ENCODE peak calls at places on chromosomes 3 and 15, in seven cellular contexts. J, T, U, A, R, B and Z are unnamed samples.

GRCh38 chr3:114057011-114057347 is 442 bp downstream of the QTRT2 start:
- DNase-seq in J (no peak), T (no peak), U (no peak), A (no peak), R (no peak), B (no peak), Z (no peak)

GRCh38 chr3:8853081-8853480 is 83.7 kb upstream of the OXTR start:
- DNase-seq in J (no peak), T (no peak), U (no peak), A (no peak), R (no peak), B (no peak), Z (no peak)

GRCh38 chr3:183584246-183584913 is 28.9 kb upstream of the KLHL6 start:
- DNase-seq in J (no peak), T (peak; percentile 66), U (no peak), A (no peak), R (no peak), B (no peak), Z (no peak)

GRCh38 chr3:12716605-12717121 is 42.4 kb downstream of the TMEM40 start:
- DNase-seq in J (no peak), T (no peak), U (no peak), A (no peak), R (no peak), B (no peak), Z (no peak)

GRCh38 chr3:102400766-102401165 is 34.0 kb upstream of the ZPLD1 start:
- DNase-seq in J (no peak), T (no peak), U (peak; percentile 94), A (no peak), R (no peak), B (no peak), Z (no peak)

GRCh38 chr3:63932509-63933212 is 20.5 kb upstream of the SCAANT1 start:
- DNase-seq in J (no peak), T (no peak), U (no peak), A (no peak), R (no peak), B (no peak), Z (no peak)

GRCh38 chr3:33911525-33912322 is 113.3 kb downstream of the PDCD6IP start:
- DNase-seq in J (no peak), T (no peak), U (peak; percentile 59), A (no peak), R (no peak), B (no peak), Z (no peak)

GRCh38 chr15:64532921-64533320 is 72.5 kb downstream of the ZNF609 start:
- DNase-seq in J (peak; percentile 44), T (no peak), U (no peak), A (no peak), R (no peak), B (no peak), Z (no peak)

GRCh38 chr15:96331942-96332853 is 1.7 kb downstream of the NR2F2 start:
- DNase-seq in J (peak; percentile 52), T (peak; percentile 84), U (peak; percentile 49), A (no peak), R (peak; percentile 26), B (no peak), Z (peak; percentile 27)

GRCh38 chr3:186209810-186210752 is 101.2 kb upstream of the ETV5 start:
- DNase-seq in J (peak; percentile 51), T (peak; percentile 83), U (peak; percentile 26), A (peak; percentile 36), R (no peak), B (no peak), Z (no peak)

GRCh38 chr3:160629491-160629890 is 47.5 kb upstream of the ARL14 start:
- DNase-seq in J (no peak), T (no peak), U (no peak), A (no peak), R (no peak), B (no peak), Z (no peak)

GRCh38 chr15:98746756-98747155 is 98.4 kb downstream of the IGF1R start:
- DNase-seq in J (no peak), T (no peak), U (no peak), A (no peak), R (no peak), B (no peak), Z (no peak)

GRCh38 chr15:58839485-58839884 is 68.4 kb downstream of the MINDY2 start:
- DNase-seq in J (no peak), T (no peak), U (peak; percentile 37), A (no peak), R (peak; percentile 31), B (no peak), Z (peak; percentile 39)

GRCh38 chr15:39925112-39925830 is 5.2 kb upstream of the GPR176 start:
- DNase-seq in J (no peak), T (no peak), U (peak; percentile 68), A (no peak), R (no peak), B (no peak), Z (no peak)

GRCh38 chr15:39788800-39789565 is 6.3 kb upstream of the FSIP1 start:
- DNase-seq in J (no peak), T (no peak), U (no peak), A (no peak), R (no peak), B (no peak), Z (no peak)

GRCh38 chr3:172520332-172520831 is 2.8 kb downstream of the TNFSF10 start:
- DNase-seq in J (no peak), T (no peak), U (no peak), A (no peak), R (peak; percentile 16), B (no peak), Z (peak; percentile 15)

GRCh38 chr3:128487813-128488635 is 5.0 kb downstream of the GATA2 start:
- DNase-seq in J (peak; percentile 71), T (peak; percentile 96), U (peak; percentile 83), A (peak; percentile 67), R (peak; percentile 82), B (peak; percentile 89), Z (peak; percentile 82)

GRCh38 chr3:144636833-144637232 is 665.2 kb downstream of the DIPK2A start:
- DNase-seq in J (no peak), T (peak; percentile 85), U (no peak), A (no peak), R (no peak), B (no peak), Z (no peak)

GRCh38 chr3:188077160-188077812 is 76.7 kb upstream of the LPP start:
- DNase-seq in J (no peak), T (no peak), U (no peak), A (no peak), R (no peak), B (no peak), Z (no peak)

GRCh38 chr3:13650210-13651056 is 101.5 kb downstream of the FBLN2 start:
- DNase-seq in J (peak; percentile 83), T (peak; percentile 97), U (peak; percentile 83), A (peak; percentile 97), R (peak; percentile 90), B (no peak), Z (peak; percentile 91)

GRCh38 chr15:31887246-31887645 is 143.1 kb upstream of the CHRNA7 start:
- DNase-seq in J (no peak), T (peak; percentile 79), U (no peak), A (peak; percentile 8), R (no peak), B (no peak), Z (no peak)

GRCh38 chr15:48040166-48040817 is 80.5 kb upstream of the SLC24A5 start:
- DNase-seq in J (no peak), T (no peak), U (no peak), A (no peak), R (no peak), B (no peak), Z (no peak)

GRCh38 chr3:30256474-30256873 is 349.9 kb upstream of the TGFBR2 start:
- DNase-seq in J (no peak), T (no peak), U (no peak), A (no peak), R (no peak), B (no peak), Z (no peak)

GRCh38 chr3:119630562-119631329 is 29.6 kb downstream of the POPDC2 start:
- DNase-seq in J (no peak), T (no peak), U (no peak), A (no peak), R (no peak), B (no peak), Z (no peak)

GRCh38 chr3:72661115-72661457 is 187.2 kb downstream of the SHQ1 start:
- DNase-seq in J (peak; percentile 55), T (no peak), U (peak; percentile 98), A (no peak), R (no peak), B (peak; percentile 91), Z (no peak)

GRCh38 chr15:92306662-92307061 is 87.0 kb upstream of the ST8SIA2 start:
- DNase-seq in J (no peak), T (peak; percentile 77), U (peak; percentile 11), A (peak; percentile 20), R (no peak), B (no peak), Z (no peak)
- TF ChIP-seq CTCF in J (no peak), T (peak; percentile 74), U (peak; percentile 26), A (peak; percentile 64), R (no peak), B (no peak), Z (no peak)

GRCh38 chr3:57826286-57826951 is 70.3 kb downstream of the SLMAP start:
- DNase-seq in J (no peak), T (no peak), U (peak; percentile 26), A (no peak), R (no peak), B (no peak), Z (no peak)
- TF ChIP-seq CTCF in J (no peak), T (no peak), U (peak; percentile 71), A (no peak), R (no peak), B (peak; percentile 57), Z (peak; percentile 37)

DNA sequence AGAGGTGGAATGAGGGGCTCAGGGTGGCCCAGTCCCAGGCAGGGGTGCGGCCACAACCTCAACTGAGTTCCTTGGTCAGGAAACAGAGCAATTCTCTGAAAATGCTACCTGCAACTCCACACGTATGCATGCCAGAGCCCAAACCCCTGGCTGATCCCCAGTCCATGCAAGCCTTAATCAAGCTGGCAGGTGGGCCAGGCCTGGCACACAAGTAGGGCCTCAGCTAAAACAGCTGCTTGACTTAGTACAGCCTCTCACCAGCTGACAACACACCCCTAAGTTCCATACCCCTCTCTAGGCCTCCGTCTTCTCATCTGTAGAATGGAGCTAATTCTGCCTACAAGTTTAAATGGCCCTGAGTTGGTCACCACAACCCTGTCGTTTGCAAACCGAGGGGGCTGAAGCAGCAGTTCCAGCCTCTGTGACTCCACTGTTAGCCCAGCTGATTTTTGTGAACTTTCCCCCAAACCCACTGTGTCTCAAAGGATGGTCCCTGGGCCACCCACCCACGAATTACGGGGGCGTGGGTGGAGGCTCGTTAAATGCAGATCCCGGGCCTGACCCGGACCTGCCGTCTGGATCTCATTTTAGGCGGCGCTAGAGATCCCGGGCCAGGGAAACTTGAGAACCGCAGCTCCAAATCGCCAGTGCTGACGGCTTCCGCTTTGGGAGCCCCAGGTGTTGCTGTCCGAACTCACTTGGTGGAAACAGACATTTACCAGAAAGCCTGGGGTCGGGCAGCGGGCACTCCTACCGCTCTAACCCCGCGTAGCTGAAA is 927 bp downstream of the CHDH start:
- DNase-seq in J (peak; percentile 63), T (peak; percentile 93), U (peak; percentile 67), A (no peak), R (peak; percentile 75), B (no peak), Z (peak; percentile 75)
- TF ChIP-seq CTCF in J (no peak), T (peak; percentile 68), U (peak; percentile 54), A (peak; percentile 44), R (peak; percentile 18), B (peak; percentile 32), Z (peak; percentile 36)

DNA sequence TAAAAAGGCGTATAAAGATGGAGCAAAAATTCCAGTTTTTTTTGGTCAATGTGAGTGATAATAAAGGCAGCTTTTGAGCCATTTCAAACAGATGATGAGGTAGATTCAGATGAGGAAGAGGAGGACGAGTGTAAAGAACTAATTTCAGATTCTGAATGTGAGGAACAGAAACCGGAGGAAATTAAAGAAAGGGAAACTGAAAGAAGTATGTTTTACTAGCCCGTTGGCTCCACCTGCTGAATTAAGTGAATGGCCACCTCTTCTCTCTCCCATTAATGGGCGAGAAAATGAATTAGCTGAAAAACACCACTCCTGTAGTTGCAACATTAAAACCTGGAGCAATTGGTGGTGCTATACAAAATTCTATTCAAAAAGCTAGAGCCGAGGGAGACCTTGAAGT is 55.4 kb downstream of the CYP19A1 start:
- DNase-seq in J (no peak), T (no peak), U (no peak), A (no peak), R (no peak), B (no peak), Z (no peak)
- TF ChIP-seq CTCF in J (no peak), T (peak; percentile 37), U (no peak), A (no peak), R (no peak), B (peak; percentile 14), Z (peak; percentile 46)